ENCODE peak calls at places on chromosome 4, in four cellular contexts. I is activated T-helper 1 cell treated with anti-CD3 and anti-CD28 coated beads, Interleukin-12 subunit alpha, Interleukin-12 subunit beta, Interleukin-2, Interleukin-4 antibody, amounts not matched to agents 30 ng/mL and 10 ng/mL and 1 ng/mL, durations not matched to agents 14 hours and 24 hours and 36 hours; R is GM19239; X is stimulated activated CD8-positive, alpha-beta memory T cell treated with anti-CD3 and anti-CD28 coated beads, Interleukin-15, amount 100 ng/mL, for 24 hours. A is an unnamed sample.

GRCh38 chr4:136653640-136654406 is 878.5 kb downstream of the PCDH18 start:
- DNase-seq in R (no peak), X (no peak), I (no peak), A (no peak)

GRCh38 chr4:157014621-157015591 is 43.3 kb upstream of the PDGFC start:
- DNase-seq in I (no peak), X (no peak), R (no peak), A (no peak)

GRCh38 chr4:10577018-10577417 is 107.5 kb downstream of the CLNK start:
- DNase-seq in X (no peak), I (no peak), R (peak), A (no peak)

GRCh38 chr4:147933316-147933715 is 201.4 kb downstream of the ARHGAP10 start:
- DNase-seq in I (no peak), R (no peak), X (no peak), A (peak)

GRCh38 chr4:55158957-55159356 is 33.6 kb upstream of the KDR start:
- DNase-seq in X (no peak), R (no peak), I (no peak), A (no peak)

GRCh38 chr4:146243141-146243882 is 29.0 kb downstream of the REELD1 start:
- DNase-seq in X (peak), I (peak), R (peak), A (no peak)

GRCh38 chr4:169724251-169724650 is 33.5 kb downstream of the HPF1 start:
- DNase-seq in R (no peak), I (no peak), X (no peak), A (no peak)

GRCh38 chr4:123870283-123870876 is 473.8 kb downstream of the SPRY1 start:
- DNase-seq in X (no peak), I (no peak), R (no peak), A (no peak)

GRCh38 chr4:16967722-16968121 is 69.3 kb upstream of the LDB2 start:
- DNase-seq in X (no peak), R (no peak), I (no peak), A (no peak)

GRCh38 chr4:99968330-99968729 is 18.3 kb upstream of the H2AZ1 start:
- DNase-seq in R (no peak), I (no peak), X (no peak), A (no peak)

GRCh38 chr4:174119818-174120217 is 163.6 kb downstream of the FBXO8 start:
- DNase-seq in X (no peak), I (no peak), R (no peak), A (no peak)

GRCh38 chr4:114417214-114417613 is 181.4 kb upstream of the UGT8 start:
- DNase-seq in X (no peak), I (no peak), R (no peak), A (no peak)

GRCh38 chr4:39324446-39324845 is 41.7 kb downstream of the RFC1 start:
- DNase-seq in R (no peak), X (no peak), I (no peak), A (no peak)

GRCh38 chr4:147060171-147060931 is 114.7 kb upstream of the TTC29 start:
- DNase-seq in R (no peak), I (no peak), X (no peak), A (no peak)

GRCh38 chr4:79820427-79820826 is 252.6 kb downstream of the ANTXR2 start:
- DNase-seq in R (no peak), X (no peak), I (no peak), A (no peak)

GRCh38 chr4:182555997-182556418 is 312.8 kb downstream of the TENM3 start:
- DNase-seq in X (no peak), I (no peak), R (no peak), A (no peak)

GRCh38 chr4:106585920-106586349 is 217.4 kb upstream of the GIMD1 start:
- DNase-seq in R (no peak), I (no peak), X (no peak), A (no peak)

GRCh38 chr4:74097631-74098550 is 1.1 kb downstream of the CXCL2 start:
- DNase-seq in X (no peak), I (no peak), R (no peak), A (no peak)

GRCh38 chr4:68871772-68872441 is 56.1 kb downstream of the UGT2B10 start:
- DNase-seq in R (no peak), X (no peak), I (no peak), A (no peak)

GRCh38 chr4:8920969-8921368 is 49.3 kb upstream of the HMX1 start:
- DNase-seq in I (no peak), R (no peak), X (no peak), A (peak)

GRCh38 chr4:1863297-1864033 is 7.5 kb upstream of the LETM1 start:
- DNase-seq in I (no peak), X (no peak), R (no peak), A (no peak)